ENCODE peak calls at places on chromosomes 6 and 20, in nine cellular contexts. S is breast epithelium, P is heart right ventricle, V is right lobe of liver, R is left ventricle myocardium inferior, X is transverse colon, C is fibroblast of lung, Q is Panc1, J is coronary artery. U is an unnamed sample.

GRCh38 chr6:125810435-125810834 is 19.7 kb downstream of the NCOA7 start:
- DNase-seq in S (no peak), P (no peak), V (no peak), R (no peak), X (no peak), C (no peak), Q (no peak), J (no peak), U (no peak)

GRCh38 chr20:49245921-49246740 is 26.9 kb downstream of the DDX27 start:
- DNase-seq in S (no peak), P (no peak), V (no peak), R (peak), X (no peak), C (peak), Q (peak), J (no peak), U (peak)

GRCh38 chr20:32945710-32946221 is 58.5 kb downstream of the SUN5 start:
- DNase-seq in S (no peak), P (no peak), V (no peak), R (no peak), X (no peak), C (peak), Q (peak), J (no peak), U (peak)

GRCh38 chr20:40703981-40704530 is 15.0 kb upstream of the MAFB start:
- DNase-seq in S (no peak), P (no peak), V (no peak), R (no peak), X (no peak), C (no peak), Q (no peak), J (peak), U (no peak)

GRCh38 chr6:133645000-133645619 is 243.8 kb upstream of the TCF21 start:
- DNase-seq in S (no peak), P (peak), V (no peak), R (no peak), X (no peak), C (peak), Q (no peak), J (no peak), U (no peak)

GRCh38 chr6:9806195-9806594 is 608.7 kb downstream of the TFAP2A start:
- DNase-seq in S (no peak), P (no peak), V (no peak), R (no peak), X (no peak), C (no peak), Q (no peak), J (no peak), U (no peak)

GRCh38 chr6:52293067-52293466 is 8.5 kb upstream of the MCM3 start:
- DNase-seq in S (no peak), P (no peak), V (no peak), R (no peak), X (no peak), C (no peak), Q (no peak), J (no peak), U (no peak)

GRCh38 chr6:41367700-41368099 is 32.3 kb downstream of the NCR2 start:
- DNase-seq in S (no peak), P (peak), V (no peak), R (peak), X (peak), C (peak), Q (no peak), J (no peak), U (no peak)

GRCh38 chr6:111540971-111541719 is 58.1 kb upstream of the REV3L start:
- DNase-seq in S (no peak), P (no peak), V (no peak), R (no peak), X (no peak), C (peak), Q (no peak), J (no peak), U (no peak)

GRCh38 chr20:44596010-44596409 is 13.6 kb downstream of the PKIG start:
- DNase-seq in S (no peak), P (no peak), V (no peak), R (no peak), X (no peak), C (no peak), Q (peak), J (no peak), U (no peak)

GRCh38 chr6:89118931-89119330 is 1.1 kb upstream of the SRSF12 start:
- DNase-seq in S (no peak), P (no peak), V (no peak), R (no peak), X (no peak), C (no peak), Q (no peak), J (no peak), U (no peak)

GRCh38 chr6:151869345-151869744 is 61.9 kb downstream of the ESR1 start:
- DNase-seq in S (no peak), P (no peak), V (no peak), R (no peak), X (no peak), C (no peak), Q (no peak), J (no peak), U (no peak)

GRCh38 chr6:1895721-1896120 is 286.0 kb downstream of the FOXC1 start:
- DNase-seq in S (no peak), P (no peak), V (no peak), R (no peak), X (no peak), C (peak), Q (no peak), J (no peak), U (no peak)

GRCh38 chr20:34871320-34871926 is 1.2 kb downstream of the GGT7 start:
- DNase-seq in S (no peak), P (no peak), V (no peak), R (no peak), X (no peak), C (no peak), Q (no peak), J (no peak), U (no peak)

GRCh38 chr6:153099636-153100035 is 31.4 kb downstream of the RGS17 start:
- DNase-seq in S (no peak), P (no peak), V (no peak), R (no peak), X (no peak), C (no peak), Q (no peak), J (no peak), U (no peak)

GRCh38 chr20:25223179-25223661 is 24.7 kb upstream of the PYGB start:
- DNase-seq in S (no peak), P (no peak), V (no peak), R (no peak), X (peak), C (peak), Q (peak), J (no peak), U (peak)

GRCh38 chr6:58198301-58198700 is 880.9 kb downstream of the PRIM2 start:
- DNase-seq in S (no peak), P (no peak), V (no peak), R (no peak), X (no peak), C (no peak), Q (no peak), J (no peak), U (no peak)

GRCh38 chr6:35392111-35392702 is 49.8 kb downstream of the PPARD start:
- DNase-seq in S (peak), P (no peak), V (peak), R (peak), X (peak), C (peak), Q (no peak), J (no peak), U (no peak)

GRCh38 chr20:59976196-59976847 is 18.1 kb downstream of the CDH26 start:
- DNase-seq in S (no peak), P (no peak), V (no peak), R (no peak), X (no peak), C (no peak), Q (no peak), J (no peak), U (no peak)

GRCh38 chr6:156359912-156360311 is 417.3 kb upstream of the ARID1B start:
- DNase-seq in S (no peak), P (no peak), V (no peak), R (no peak), X (no peak), C (no peak), Q (no peak), J (no peak), U (no peak)

GRCh38 chr6:120604510-120604909 is 729.8 kb downstream of the TBC1D32 start:
- DNase-seq in S (no peak), P (no peak), V (no peak), R (no peak), X (no peak), C (peak), Q (no peak), J (no peak), U (no peak)

GRCh38 chr6:63351995-63352586 is 32.3 kb upstream of the LGSN start:
- DNase-seq in S (no peak), P (no peak), V (no peak), R (no peak), X (no peak), C (peak), Q (peak), J (no peak), U (no peak)

GRCh38 chr6:17638212-17638611 is 38.1 kb downstream of the FAM8A1 start:
- DNase-seq in S (no peak), P (no peak), V (no peak), R (no peak), X (no peak), C (no peak), Q (no peak), J (no peak), U (no peak)

GRCh38 chr20:15708984-15709598 is 864.2 kb downstream of the KIF16B start:
- DNase-seq in S (no peak), P (peak), V (peak), R (peak), X (peak), C (peak), Q (no peak), J (no peak), U (no peak)

GRCh38 chr6:168450921-168451320 is 9.9 kb downstream of the SMOC2 start:
- DNase-seq in S (no peak), P (no peak), V (no peak), R (no peak), X (no peak), C (no peak), Q (no peak), J (no peak), U (no peak)

GRCh38 chr6:125931733-125932450 is 24.7 kb upstream of the HINT3 start:
- DNase-seq in S (no peak), P (no peak), V (no peak), R (no peak), X (no peak), C (peak), Q (no peak), J (no peak), U (no peak)

GRCh38 chr6:166942393-166943168 is 13.8 kb downstream of the RNASET2 start:
- DNase-seq in S (no peak), P (no peak), V (no peak), R (no peak), X (no peak), C (peak), Q (no peak), J (no peak), U (no peak)

GRCh38 chr20:19024296-19025035 is 188.0 kb upstream of the SLC24A3 start:
- DNase-seq in S (no peak), P (no peak), V (no peak), R (no peak), X (no peak), C (no peak), Q (no peak), J (no peak), U (no peak)

GRCh38 chr20:16666272-16666671 is 63.6 kb upstream of the SNRPB2 start:
- DNase-seq in S (no peak), P (no peak), V (no peak), R (no peak), X (no peak), C (no peak), Q (no peak), J (no peak), U (no peak)

GRCh38 chr6:160714731-160715130 is 12.7 kb downstream of the PLG start:
- DNase-seq in S (no peak), P (no peak), V (no peak), R (no peak), X (no peak), C (no peak), Q (no peak), J (no peak), U (no peak)

GRCh38 chr20:17992224-17992637 is 23.4 kb downstream of the MGME1 start:
- DNase-seq in S (no peak), P (no peak), V (no peak), R (no peak), X (no peak), C (no peak), Q (no peak), J (no peak), U (no peak)

GRCh38 chr6:155309150-155309549 is 5.1 kb downstream of the TFB1M start:
- DNase-seq in S (no peak), P (no peak), V (no peak), R (no peak), X (no peak), C (peak), Q (no peak), J (no peak), U (no peak)

GRCh38 chr6:149233056-149233715 is 84.3 kb upstream of the TAB2 start:
- DNase-seq in S (no peak), P (no peak), V (no peak), R (no peak), X (no peak), C (peak), Q (peak), J (no peak), U (peak)

GRCh38 chr20:25685276-25686080 is 11.2 kb downstream of the ZNF337 start:
- DNase-seq in S (no peak), P (no peak), V (no peak), R (no peak), X (no peak), C (no peak), Q (no peak), J (no peak), U (no peak)

GRCh38 chr6:51855310-51856082 is 231.9 kb downstream of the PKHD1 start:
- DNase-seq in S (no peak), P (no peak), V (no peak), R (no peak), X (no peak), C (peak), Q (peak), J (no peak), U (peak)

GRCh38 chr20:47541355-47541922 is 39.8 kb downstream of the NCOA3 start:
- DNase-seq in S (no peak), P (no peak), V (no peak), R (no peak), X (no peak), C (no peak), Q (no peak), J (no peak), U (no peak)
- TF ChIP-seq CTCF in S (no peak), P (no peak), V (no peak), R (no peak), X (no peak), C (no peak), Q (no peak), J (no peak), U (no peak)

GRCh38 chr6:43703512-43704429 is 16.2 kb upstream of the MRPS18A start:
- DNase-seq in S (no peak), P (no peak), V (no peak), R (no peak), X (no peak), C (no peak), Q (no peak), J (no peak), U (no peak)
- H3K4me3 ChIP-seq in S (no peak), P (no peak), V (no peak), R (no peak), X (no peak), C (no peak), Q (no peak), J (no peak), U (no peak)

DNA sequence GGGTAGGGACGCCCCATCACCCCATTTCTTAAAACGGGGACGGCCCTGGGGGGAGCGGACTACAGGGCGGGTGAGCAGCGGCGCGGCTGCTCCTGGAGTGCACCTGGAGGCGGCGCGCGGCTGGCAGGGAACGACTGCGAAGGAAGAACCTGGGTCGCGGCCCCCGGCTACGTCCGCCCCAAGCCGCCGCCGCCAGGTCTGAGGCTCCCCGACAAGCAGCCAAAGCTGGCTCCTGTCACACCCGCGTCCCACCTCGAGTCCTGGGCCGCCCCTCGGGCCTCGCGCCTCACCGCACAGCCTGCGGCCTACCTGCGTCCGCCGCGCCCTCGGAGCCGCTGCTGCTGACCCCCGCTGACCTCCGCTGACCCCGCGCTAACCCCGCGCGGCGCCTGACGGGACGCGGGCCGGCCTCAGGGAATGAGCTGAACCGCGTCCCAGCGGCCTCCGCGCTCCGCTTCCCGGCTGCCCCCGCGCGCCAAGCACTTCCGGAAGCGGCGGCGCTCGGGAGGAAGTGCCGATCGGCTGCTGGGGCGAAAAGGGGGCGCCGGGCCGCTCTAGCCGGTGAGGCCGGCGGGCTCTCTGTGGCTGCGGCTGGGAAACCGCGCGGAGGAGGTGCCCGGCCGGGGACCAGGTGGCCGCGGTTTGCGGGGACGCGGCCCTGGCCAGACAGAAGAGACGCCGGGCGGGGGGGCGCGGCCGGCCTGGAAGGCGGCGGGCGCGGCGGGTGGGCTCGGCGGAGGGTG is at the start of the genes ARFRP1 and ZGPAT:
- DNase-seq in S (peak), P (peak), V (peak), R (peak), X (peak), C (peak), Q (no peak), J (peak), U (no peak)
- TF ChIP-seq CTCF in S (no peak), P (peak), V (no peak), R (no peak), X (no peak), C (no peak), Q (no peak), J (no peak), U (no peak)

GRCh38 chr6:24522821-24523175 is 28.0 kb downstream of the ALDH5A1 start:
- DNase-seq in S (no peak), P (no peak), V (no peak), R (no peak), X (no peak), C (no peak), Q (no peak), J (no peak), U (no peak)

GRCh38 chr6:24520929-24521546 is 26.3 kb downstream of the ALDH5A1 start:
- DNase-seq in S (no peak), P (peak), V (peak), R (peak), X (peak), C (no peak), Q (peak), J (no peak), U (no peak)

GRCh38 chr6:24522090-24522820 is 27.5 kb downstream of the ALDH5A1 start:
- DNase-seq in S (no peak), P (no peak), V (no peak), R (no peak), X (no peak), C (peak), Q (no peak), J (no peak), U (no peak)

GRCh38 chr6:24524801-24525200 is 30.0 kb downstream of the ALDH5A1 start:
- DNase-seq in S (no peak), P (no peak), V (no peak), R (no peak), X (no peak), C (peak), Q (peak), J (no peak), U (peak)

DNA sequence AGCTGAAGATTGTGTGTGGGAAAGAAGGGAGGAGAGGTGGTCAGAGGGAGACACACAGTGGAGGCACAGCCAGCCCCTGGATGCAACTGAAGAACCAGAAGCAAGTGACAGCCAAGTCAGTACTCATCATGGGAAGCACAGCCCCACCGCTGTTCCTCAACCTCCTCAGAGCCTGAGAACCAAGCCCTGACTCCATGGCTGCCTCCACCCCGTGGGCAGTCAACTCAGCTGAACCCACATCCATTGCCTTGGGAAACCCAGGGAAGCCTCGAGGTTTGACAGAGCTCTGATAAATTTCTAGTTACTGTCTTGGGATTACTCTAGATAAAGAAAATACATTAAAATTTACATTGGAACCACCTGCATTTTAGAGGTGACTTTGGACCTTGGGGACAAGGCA is 29.6 kb downstream of the ALDH5A1 start:
- DNase-seq in S (no peak), P (no peak), V (no peak), R (no peak), X (no peak), C (no peak), Q (no peak), J (no peak), U (no peak)
- H3K4me3 ChIP-seq in S (no peak), P (no peak), V (no peak), R (no peak), X (no peak), C (no peak), Q (no peak), J (no peak), U (no peak)

GRCh38 chr20:41889871-41890224 is 271.7 kb upstream of the CHD6 start:
- DNase-seq in S (no peak), P (no peak), V (no peak), R (no peak), X (no peak), C (no peak), Q (no peak), J (no peak), U (no peak)

GRCh38 chr20:41887500-41887899 is 269.3 kb upstream of the CHD6 start:
- DNase-seq in S (no peak), P (no peak), V (no peak), R (no peak), X (no peak), C (no peak), Q (no peak), J (no peak), U (no peak)

GRCh38 chr20:41892031-41892430 is 273.9 kb upstream of the CHD6 start:
- DNase-seq in S (no peak), P (no peak), V (no peak), R (no peak), X (no peak), C (no peak), Q (no peak), J (no peak), U (no peak)

GRCh38 chr20:41888434-41888833 is 270.3 kb upstream of the CHD6 start:
- DNase-seq in S (no peak), P (no peak), V (no peak), R (no peak), X (no peak), C (no peak), Q (no peak), J (no peak), U (no peak)

GRCh38 chr20:41889125-41889870 is 271.1 kb upstream of the CHD6 start:
- DNase-seq in S (no peak), P (no peak), V (no peak), R (no peak), X (no peak), C (no peak), Q (no peak), J (no peak), U (no peak)
- TF ChIP-seq CTCF in S (no peak), P (peak), V (no peak), R (peak), X (no peak), C (no peak), Q (peak), J (no peak), U (no peak)